ENCODE peak calls at places on chromosome 5, in seven cellular contexts. O is HepG2; Z is adrenal gland; T is effector memory CD4-positive, alpha-beta T cell; K is naive thymus-derived CD4-positive, alpha-beta T cell; B is lower lobe of right lung; F is HCT116. M is an unnamed sample. For H3K4me1, the result is how much of the 10 kb centered on the place peaks cover.

GRCh38 chr5:77920350-77921046 is 144.4 kb upstream of the TBCA start:
- DNase-seq in O (no peak), Z (no peak), T (no peak), K (no peak), B (no peak), F (no peak), M (no peak)

GRCh38 chr5:72559866-72560766 is 52.9 kb upstream of the ZNF366 start:
- DNase-seq in O (no peak), Z (no peak), T (no peak), K (no peak), B (no peak), F (no peak), M (no peak)

GRCh38 chr5:52947851-52948250 is 41.3 kb upstream of the ITGA2 start:
- DNase-seq in O (no peak), Z (no peak), T (no peak), K (no peak), B (no peak), F (no peak), M (no peak)

GRCh38 chr5:83377131-83377865 is 94.2 kb upstream of the VCAN start:
- DNase-seq in O (no peak), Z (no peak), T (no peak), K (no peak), B (no peak), F (no peak), M (no peak)

GRCh38 chr5:160366230-160366629 is 4.2 kb downstream of the C1QTNF2 start:
- DNase-seq in O (no peak), Z (no peak), T (no peak), K (no peak), B (no peak), F (no peak), M (no peak)

GRCh38 chr5:147417133-147417813 is 92.6 kb downstream of the DPYSL3 start:
- DNase-seq in O (no peak), Z (peak), T (no peak), K (no peak), B (no peak), F (no peak), M (peak)

GRCh38 chr5:17679597-17680187 is 45.4 kb downstream of the TAF11L14 start:
- DNase-seq in O (no peak), Z (no peak), T (no peak), K (no peak), B (no peak), F (no peak), M (no peak)

GRCh38 chr5:170463426-170463825 is 40.4 kb upstream of the KCNIP1 start:
- DNase-seq in O (no peak), Z (no peak), T (no peak), K (no peak), B (no peak), F (no peak), M (no peak)

GRCh38 chr5:76788362-76788761 is 30.5 kb upstream of the F2RL1 start:
- DNase-seq in O (peak), Z (no peak), T (no peak), K (no peak), B (no peak), F (no peak), M (no peak)

GRCh38 chr5:112434650-112435049 is 15.6 kb upstream of the EPB41L4A start:
- DNase-seq in O (no peak), Z (no peak), T (no peak), K (no peak), B (no peak), F (no peak), M (no peak)

GRCh38 chr5:101943784-101944183 is 352.3 kb downstream of the SLCO4C1 start:
- DNase-seq in O (no peak), Z (no peak), T (no peak), K (no peak), B (no peak), F (no peak), M (no peak)

GRCh38 chr5:179225387-179225786 is 119.9 kb downstream of the ADAMTS2 start:
- DNase-seq in O (no peak), Z (peak), T (no peak), K (no peak), B (peak), F (no peak), M (no peak)

GRCh38 chr5:152058267-152058666 is 133.6 kb upstream of the GLRA1 start:
- DNase-seq in O (no peak), Z (no peak), T (no peak), K (no peak), B (no peak), F (no peak), M (no peak)

DNA sequence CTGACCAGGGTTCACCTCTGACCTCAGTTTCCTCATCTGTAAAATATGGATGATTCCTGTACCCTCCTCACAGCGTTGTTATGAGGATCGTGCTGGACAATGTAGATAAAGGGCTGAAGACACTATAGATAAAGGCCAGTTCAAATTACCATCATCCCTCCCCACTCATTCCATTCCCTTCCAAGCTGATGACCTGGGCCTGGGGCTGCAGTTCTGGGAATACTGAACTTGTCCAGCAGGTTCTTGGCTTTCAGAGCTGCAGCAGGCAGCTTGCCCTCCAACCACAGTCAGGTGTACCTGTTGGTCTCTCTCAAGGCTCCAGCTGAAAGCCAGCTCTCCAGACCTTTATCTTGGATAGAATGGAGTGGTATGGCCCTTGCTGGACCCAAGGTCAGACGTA is 92.5 kb downstream of the PCDH1 start:
- DNase-seq in O (no peak), Z (no peak), T (no peak), K (no peak), B (no peak), F (no peak), M (no peak)
- H3K4me1 ChIP-seq in O (under half), Z (under half), T (under half), K (under half), B (under half), F (under half), M (under half)

DNA sequence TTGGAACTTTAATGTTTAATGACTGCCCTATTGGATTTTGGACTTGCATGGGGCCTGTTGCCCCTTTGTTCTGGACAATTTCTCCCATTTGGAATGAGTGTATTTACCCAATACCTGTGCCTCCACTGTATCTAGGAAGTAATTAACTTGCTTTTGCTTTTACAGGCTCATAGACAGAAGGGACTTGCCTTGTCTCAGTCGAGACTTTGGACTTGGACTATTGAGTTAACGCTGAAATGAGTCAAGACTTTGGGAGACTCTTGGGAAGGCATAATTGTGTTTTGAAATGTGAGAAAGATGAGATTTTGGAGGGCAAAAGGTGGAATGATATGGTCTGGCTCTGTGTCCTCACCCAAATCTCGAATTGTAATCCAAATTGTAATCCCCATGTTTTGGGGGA is 368.2 kb downstream of the PDE4D start:
- DNase-seq in O (peak), Z (no peak), T (no peak), K (no peak), B (no peak), F (no peak), M (no peak)
- H3K27ac ChIP-seq in O (no peak), Z (no peak), T (no peak), K (no peak), B (no peak), F (no peak), M (no peak)

DNA sequence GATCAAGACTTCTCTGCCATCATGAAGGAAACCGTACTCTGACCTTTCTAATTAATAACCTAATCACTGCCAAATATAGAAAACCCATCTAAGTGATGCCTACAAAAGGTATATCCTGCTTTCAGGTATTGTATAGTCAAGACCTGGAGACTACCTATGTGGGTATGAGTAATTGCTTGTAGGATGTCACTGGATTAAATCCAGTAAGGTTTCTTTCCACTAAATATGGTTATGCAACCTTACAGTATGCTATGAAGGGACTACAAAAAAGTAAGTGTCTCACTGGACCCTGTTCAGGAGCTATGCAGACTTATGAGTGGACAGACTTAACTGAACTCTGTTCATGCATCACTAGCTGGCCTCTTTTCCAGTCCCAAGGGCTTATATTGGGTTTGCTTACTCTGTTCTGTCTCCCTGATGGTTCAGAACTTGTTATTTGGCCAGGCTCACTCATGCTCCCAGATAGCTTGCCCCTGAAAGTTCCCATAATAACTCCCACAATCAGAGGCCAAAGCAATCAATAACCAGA is 51.1 kb downstream of the PDE6A start:
- DNase-seq in O (no peak), Z (no peak), T (no peak), K (no peak), B (no peak), F (no peak), M (no peak)
- H3K4me3 ChIP-seq in O (no peak), Z (no peak), T (no peak), K (no peak), B (no peak), F (no peak), M (no peak)

DNA sequence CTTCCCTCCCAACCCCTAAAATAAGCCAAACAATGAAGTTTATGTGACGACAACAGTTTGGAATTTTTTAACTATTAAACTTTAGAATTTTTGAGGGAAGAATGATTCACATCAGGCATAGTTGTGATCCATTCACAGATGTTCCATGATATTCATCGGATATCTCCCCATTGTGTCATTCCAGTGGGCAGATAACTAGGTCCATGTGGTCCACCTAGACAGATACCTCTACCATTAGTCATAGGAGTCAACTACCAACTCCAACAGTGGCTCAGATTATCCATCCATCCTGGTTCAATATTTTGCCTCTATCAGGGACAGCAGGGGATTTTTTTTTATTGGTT is 283.0 kb downstream of the ADAMTS6 start:
- DNase-seq in O (peak), Z (no peak), T (no peak), K (no peak), B (no peak), F (no peak), M (no peak)
- H3K4me1 ChIP-seq in O (under half), Z (under half), T (under half), K (under half), B (under half), F (under half), M (under half)

DNA sequence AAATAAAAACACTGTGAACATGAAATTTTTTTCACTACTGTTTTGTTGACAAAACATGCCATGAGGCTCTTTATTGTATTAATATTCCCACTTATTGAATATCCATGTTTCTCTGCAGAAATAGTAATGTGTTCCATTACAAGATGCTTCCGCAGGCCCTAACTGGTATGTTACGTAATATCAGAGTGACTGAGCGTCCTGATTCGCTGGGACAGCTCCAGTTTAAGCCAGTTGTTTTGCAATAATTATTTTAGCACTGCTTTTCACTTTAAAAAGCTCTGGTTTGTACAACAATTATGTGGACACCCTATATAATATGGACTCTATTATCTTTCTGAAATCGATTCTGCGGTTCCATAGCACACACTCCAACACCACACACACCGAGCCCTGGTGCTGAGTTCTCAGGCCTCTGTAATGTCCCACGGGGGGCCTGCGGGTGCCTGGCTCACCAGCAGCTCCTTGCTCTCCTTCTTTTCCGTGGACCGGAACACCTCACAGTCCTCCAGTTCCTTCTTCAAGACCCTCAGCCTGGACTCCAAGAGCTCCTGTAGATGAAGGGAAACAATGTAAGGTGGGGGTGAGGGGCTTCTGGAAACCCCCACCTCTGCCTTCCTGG is 1.8 kb downstream of the TRIM7 start:
- DNase-seq in O (no peak), Z (no peak), T (no peak), K (no peak), B (no peak), F (no peak), M (no peak)
- H3K27ac ChIP-seq in O (no peak), Z (no peak), T (no peak), K (no peak), B (peak), F (peak), M (peak)

M was measured in upper lobe of left lung.